ENCODE peak calls at places on chromosome 4, in eight cellular contexts. O is anterior cingulate cortex; S is naive thymus-derived CD8-positive, alpha-beta T cell; B is HepG2; Q is adipocyte; M is cerebellar cortex; A is NCI-H1092; Y is Ammon's horn. J is an unnamed sample.

GRCh38 chr4:152856960-152857359 is 77.2 kb downstream of the ARFIP1 start:
- DNase-seq in O (no peak), S (no peak), B (no peak), Q (no peak), M (no peak), A (no peak), Y (no peak), J (no peak)

GRCh38 chr4:84968936-84969335 is 2.4 kb upstream of the WDFY3 start:
- DNase-seq in O (no peak), S (no peak), B (no peak), Q (no peak), M (no peak), A (peak), Y (no peak), J (no peak)

GRCh38 chr4:124713213-124713592 is 671 bp upstream of the ANKRD50 start:
- DNase-seq in O (peak), S (peak), B (peak), Q (peak), M (peak), A (peak), Y (peak), J (peak)

GRCh38 chr4:142248946-142249345 is 597.2 kb downstream of the INPP4B start:
- DNase-seq in O (no peak), S (no peak), B (no peak), Q (peak), M (no peak), A (no peak), Y (no peak), J (peak)

GRCh38 chr4:62709618-62710252 is 1509.6 kb downstream of the ADGRL3 start:
- DNase-seq in O (peak), S (no peak), B (peak), Q (peak), M (peak), A (peak), Y (peak), J (no peak)

GRCh38 chr4:150250998-150251651 is 172.9 kb downstream of the DCLK2 start:
- DNase-seq in O (no peak), S (no peak), B (no peak), Q (no peak), M (no peak), A (no peak), Y (no peak), J (peak)

GRCh38 chr4:5381981-5382441 is 326.3 kb downstream of the EVC2 start:
- DNase-seq in O (no peak), S (no peak), B (no peak), Q (peak), M (no peak), A (no peak), Y (no peak), J (no peak)

GRCh38 chr4:8205749-8206611 is 6.9 kb downstream of the SH3TC1 start:
- DNase-seq in O (no peak), S (no peak), B (no peak), Q (no peak), M (no peak), A (no peak), Y (no peak), J (no peak)

GRCh38 chr4:141807073-141807472 is 170.7 kb downstream of the IL15 start:
- DNase-seq in O (no peak), S (no peak), B (no peak), Q (peak), M (no peak), A (no peak), Y (peak), J (peak)

GRCh38 chr4:10106421-10107039 is 10.1 kb downstream of the WDR1 start:
- DNase-seq in O (no peak), S (no peak), B (no peak), Q (peak), M (no peak), A (no peak), Y (peak), J (peak)

GRCh38 chr4:996030-996993 is 3.1 kb upstream of the SLC26A1 start:
- DNase-seq in O (no peak), S (no peak), B (no peak), Q (no peak), M (no peak), A (no peak), Y (no peak), J (no peak)

GRCh38 chr4:37770016-37770415 is 56.5 kb upstream of the PGM2 start:
- DNase-seq in O (no peak), S (no peak), B (no peak), Q (peak), M (no peak), A (no peak), Y (no peak), J (peak)

GRCh38 chr4:183722738-183723560 is 63.9 kb downstream of the TRAPPC11 start:
- DNase-seq in O (peak), S (peak), B (no peak), Q (peak), M (no peak), A (peak), Y (peak), J (peak)

GRCh38 chr4:108359130-108359709 is 190.5 kb upstream of the LEF1 start:
- DNase-seq in O (no peak), S (peak), B (no peak), Q (no peak), M (no peak), A (no peak), Y (no peak), J (no peak)

GRCh38 chr4:56689661-56690060 is 8.6 kb upstream of the HOPX start:
- DNase-seq in O (no peak), S (no peak), B (no peak), Q (no peak), M (no peak), A (no peak), Y (peak), J (no peak)

GRCh38 chr4:55947254-55947882 is 1.4 kb upstream of the CEP135 start:
- DNase-seq in O (no peak), S (no peak), B (no peak), Q (peak), M (no peak), A (no peak), Y (no peak), J (no peak)